ENCODE peak calls at places on chromosome 19, in seven cellular contexts. V, C, X, W, Q, J and N are unnamed samples.

GRCh38 chr19:31118292-31118925 is 230.8 kb downstream of the TSHZ3 start:
- DNase-seq in V (no peak), C (no peak), X (no peak), W (no peak), Q (no peak), J (no peak), N (no peak)

GRCh38 chr19:6501740-6502648 is at the start of gene TUBB4A:
- DNase-seq in V (peak), C (no peak), X (no peak), W (no peak), Q (peak), J (peak), N (no peak)

GRCh38 chr19:916645-917322 is 349 bp upstream of the KISS1R start:
- DNase-seq in V (peak), C (no peak), X (no peak), W (no peak), Q (no peak), J (peak), N (no peak)

GRCh38 chr19:16252459-16253205 is 54.9 kb downstream of the AP1M1 start:
- DNase-seq in V (no peak), C (no peak), X (no peak), W (no peak), Q (no peak), J (no peak), N (no peak)

GRCh38 chr19:55069137-55069858 is 6.3 kb upstream of the RDH13 start:
- DNase-seq in V (peak), C (no peak), X (peak), W (no peak), Q (peak), J (no peak), N (no peak)

GRCh38 chr19:38175422-38175821 is 48.6 kb downstream of the DPF1 start:
- DNase-seq in V (no peak), C (no peak), X (no peak), W (no peak), Q (no peak), J (no peak), N (no peak)

GRCh38 chr19:46202872-46203860 is 26.4 kb upstream of the IGFL1 start:
- DNase-seq in V (no peak), C (no peak), X (no peak), W (no peak), Q (no peak), J (no peak), N (no peak)

GRCh38 chr19:33470686-33471085 is 50.9 kb downstream of the PEPD start:
- DNase-seq in V (no peak), C (no peak), X (no peak), W (no peak), Q (no peak), J (no peak), N (no peak)

GRCh38 chr19:44356383-44357111 is at the start of gene ZNF112:
- DNase-seq in V (peak), C (peak), X (peak), W (peak), Q (peak), J (peak), N (peak)

GRCh38 chr19:3556978-3557460 is 367 bp downstream of the MFSD12 start:
- DNase-seq in V (peak), C (no peak), X (peak), W (peak), Q (peak), J (peak), N (no peak)

GRCh38 chr19:3350014-3350663 is 16.2 kb upstream of the NFIC start:
- DNase-seq in V (no peak), C (no peak), X (no peak), W (peak), Q (no peak), J (no peak), N (no peak)

GRCh38 chr19:57888107-57888493 is 737 bp downstream of the ZNF814 start:
- DNase-seq in V (no peak), C (no peak), X (no peak), W (no peak), Q (no peak), J (no peak), N (no peak)

GRCh38 chr19:2050991-2051770 is at the start of gene MKNK2:
- DNase-seq in V (peak), C (no peak), X (peak), W (peak), Q (peak), J (peak), N (peak)

GRCh38 chr19:13102666-13103584 is at the start of gene LYL1:
- DNase-seq in V (peak), C (no peak), X (no peak), W (no peak), Q (peak), J (peak), N (no peak)

GRCh38 chr19:41323023-41323422 is 13.1 kb downstream of the CCDC97 start:
- DNase-seq in V (peak), C (no peak), X (no peak), W (peak), Q (peak), J (no peak), N (no peak)

GRCh38 chr19:35673121-35673804 is 6.9 kb downstream of the UPK1A start:
- DNase-seq in V (peak), C (peak), X (peak), W (peak), Q (peak), J (peak), N (peak)

GRCh38 chr19:18109731-18110671 is 12.4 kb downstream of the MAST3 start:
- DNase-seq in V (peak), C (no peak), X (no peak), W (no peak), Q (peak), J (peak), N (no peak)